ENCODE peak calls at places on chromosomes 16 and 17, in six cellular contexts. K is H9, G is stomach, N is suprapubic skin, T is kidney, C is ovary. U is an unnamed sample. For H3K9me3, the result is how much of the 10 kb centered on the place peaks cover.

GRCh38 chr17:2023692-2024571 is 1.2 kb downstream of the RTN4RL1 start:
- DNase-seq in K (peak), G (no peak), N (no peak), T (no peak), C (peak), U (peak)

GRCh38 chr16:50154369-50154947 is 1.4 kb downstream of the TENT4B start:
- DNase-seq in K (no peak), G (no peak), N (peak), T (no peak), C (no peak), U (no peak)

GRCh38 chr17:8659758-8660410 is 29.4 kb upstream of the MYH10 start:
- DNase-seq in K (no peak), G (no peak), N (no peak), T (no peak), C (no peak), U (no peak)

GRCh38 chr16:88339926-88340754 is 42.6 kb upstream of the ZNF469 start:
- DNase-seq in K (no peak), G (no peak), N (no peak), T (peak), C (no peak), U (no peak)

GRCh38 chr16:5031601-5032000 is 2.1 kb downstream of the NAGPA start:
- DNase-seq in K (no peak), G (no peak), N (no peak), T (peak), C (no peak), U (no peak)

GRCh38 chr17:10698116-10698818 is 873 bp downstream of the ADPRM start:
- DNase-seq in K (no peak), G (no peak), N (no peak), T (no peak), C (no peak), U (no peak)

GRCh38 chr16:3171855-3172593 is 16.0 kb upstream of the OR1F1 start:
- DNase-seq in K (peak), G (no peak), N (no peak), T (peak), C (no peak), U (peak)

GRCh38 chr16:23679274-23679985 is 741 bp downstream of the PLK1 start:
- DNase-seq in K (peak), G (no peak), N (no peak), T (no peak), C (no peak), U (no peak)

DNA sequence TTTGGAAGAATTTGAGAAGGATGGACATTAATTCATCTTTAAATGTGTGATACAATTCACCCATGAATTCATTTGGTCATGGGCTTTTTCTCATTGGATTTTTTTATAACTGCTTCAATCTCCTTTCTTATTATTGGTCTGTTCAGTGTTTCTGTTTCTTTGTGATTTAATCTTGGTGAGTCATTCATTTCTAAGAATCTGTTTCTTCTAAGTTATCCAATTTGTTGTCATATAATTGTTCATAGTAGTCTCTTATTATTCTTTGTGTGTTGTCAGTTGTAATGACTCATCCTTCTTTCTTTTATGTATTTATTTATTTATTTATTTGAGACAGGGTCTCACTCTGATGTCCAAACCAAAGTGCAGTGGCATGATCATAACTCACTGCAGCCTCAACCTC is 146.1 kb upstream of the ZNF267 start:
- DNase-seq in K (no peak), G (no peak), N (no peak), T (no peak), C (no peak), U (no peak)
- H3K9me3 ChIP-seq in K (under half), G (half or more), N (under half), T (under half), C (under half), U (under half)

GRCh38 chr17:21209511-21210175 is 4.3 kb downstream of the TMEM11 start:
- DNase-seq in K (no peak), G (peak), N (no peak), T (peak), C (no peak), U (no peak)
- H3K27ac ChIP-seq in K (no peak), G (peak), N (peak), T (peak), C (no peak), U (no peak)

GRCh38 chr16:9992441-9992840 is 189.8 kb downstream of the GRIN2A start:
- DNase-seq in K (no peak), G (no peak), N (no peak), T (no peak), C (no peak), U (no peak)
- H3K9me3 ChIP-seq in K (under half), G (under half), N (under half), T (under half), C (under half), U (under half)

DNA sequence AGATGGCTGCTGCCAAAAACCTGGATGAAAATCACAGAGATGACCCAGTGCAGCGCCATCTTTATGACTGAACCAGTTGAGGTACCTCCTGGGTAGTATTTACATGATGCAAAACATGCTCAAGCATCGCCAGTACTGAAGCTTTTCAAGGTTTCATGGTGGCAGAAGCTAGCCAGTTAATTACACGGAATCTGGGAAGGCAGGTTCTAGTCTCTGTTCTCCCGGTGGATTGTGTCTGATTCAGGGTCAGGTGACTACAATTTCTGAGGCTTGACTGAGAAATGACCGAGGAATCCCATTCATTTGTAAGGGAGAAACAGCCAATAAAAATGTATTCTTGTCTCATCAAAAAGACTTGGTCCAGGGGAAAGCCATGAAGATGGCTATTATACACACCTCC is 209.1 kb downstream of the SLC39A11 start:
- DNase-seq in K (no peak), G (no peak), N (no peak), T (no peak), C (no peak), U (no peak)
- H3K27ac ChIP-seq in K (no peak), G (no peak), N (no peak), T (no peak), C (no peak), U (no peak)

DNA sequence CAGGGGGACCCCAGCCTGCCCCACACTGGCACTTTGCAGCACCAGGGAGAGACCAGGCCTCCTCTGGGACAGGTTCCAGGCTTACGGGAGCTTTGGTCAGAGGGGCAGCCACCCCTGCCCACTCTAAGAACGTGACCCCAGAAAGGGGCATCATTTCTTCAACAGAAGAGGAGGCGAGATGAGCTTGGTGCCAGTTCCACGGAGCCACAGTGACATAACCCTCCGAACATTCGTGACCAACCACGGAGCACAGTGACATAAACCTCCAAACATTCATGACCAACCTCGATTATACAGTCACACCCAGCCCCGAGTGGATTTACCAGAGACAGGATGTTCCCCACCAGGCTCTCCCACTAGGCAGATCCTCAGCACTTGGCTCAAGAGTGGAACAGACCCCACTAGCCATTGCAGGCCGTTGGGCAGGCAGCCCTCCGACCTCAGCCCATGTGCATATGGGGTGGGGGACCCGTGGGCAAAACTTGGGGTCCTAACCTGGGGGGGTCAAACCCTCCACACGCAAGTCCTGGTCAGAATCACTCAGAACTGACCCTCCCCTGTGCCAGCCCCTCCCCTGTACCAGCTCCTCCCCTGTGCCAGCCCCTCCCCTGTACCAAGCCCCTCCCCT is 112.9 kb downstream of the METRNL start:
- DNase-seq in K (no peak), G (no peak), N (peak), T (peak), C (peak), U (peak)
- H3K9me3 ChIP-seq in K (under half), G (under half), N (under half), T (under half), C (under half), U (under half)